ENCODE peak calls at places on chromosomes 5 and 9, in six cellular contexts. E is sigmoid colon, F is right cardiac atrium, L is right atrium auricular region, G is upper lobe of right lung, U is OCI-LY7. S is an unnamed sample.

GRCh38 chr9:129627556-129628492 is 1.9 kb downstream of the NTMT1 start:
- DNase-seq in U (no peak), G (no peak), F (peak; percentile 20), E (no peak), L (no peak), S (no peak)

GRCh38 chr5:26205146-26205545 is 833.2 kb downstream of the CDH9 start:
- DNase-seq in G (no peak), U (no peak), F (no peak), L (no peak), E (no peak), S (no peak)

GRCh38 chr5:145681686-145682085 is 153.5 kb downstream of the PRELID2 start:
- DNase-seq in U (peak; percentile 78), G (no peak), E (no peak), L (peak; percentile 71), F (peak; percentile 48), S (peak; percentile 80)

GRCh38 chr5:17691781-17692180 is 57.5 kb downstream of the TAF11L14 start:
- DNase-seq in U (no peak), L (no peak), G (no peak), E (no peak), F (no peak), S (no peak)

GRCh38 chr9:107397076-107398049 is 92.2 kb downstream of the KLF4 start:
- DNase-seq in L (no peak), F (no peak), E (no peak), G (no peak), U (no peak), S (no peak)

GRCh38 chr9:97808415-97808814 is 44.6 kb upstream of the FOXE1 start:
- DNase-seq in U (no peak), F (no peak), L (no peak), E (no peak), G (no peak), S (no peak)

GRCh38 chr5:122420126-122420525 is 108.1 kb downstream of the SNCAIP start:
- DNase-seq in E (no peak), G (no peak), F (no peak), U (no peak), L (no peak), S (no peak)

GRCh38 chr9:72703574-72703973 is 182.2 kb downstream of the TMC1 start:
- DNase-seq in E (no peak), G (no peak), L (no peak), U (no peak), F (no peak), S (no peak)

GRCh38 chr9:91677354-91677753 is 253.7 kb upstream of the NFIL3 start:
- DNase-seq in F (no peak), E (no peak), L (no peak), G (no peak), U (no peak), S (no peak)

GRCh38 chr5:135993894-135994514 is 34.8 kb upstream of the TGFBI start:
- DNase-seq in L (no peak), G (no peak), U (no peak), E (no peak), F (no peak), S (peak; percentile 17)

GRCh38 chr5:168947212-168947868 is 353.6 kb downstream of the SLIT3 start:
- DNase-seq in L (no peak), G (no peak), U (peak; percentile 38), F (peak; percentile 73), E (no peak), S (peak; percentile 94)

GRCh38 chr9:17330097-17330496 is 195.3 kb downstream of the CNTLN start:
- DNase-seq in U (no peak), G (no peak), L (no peak), F (no peak), E (no peak), S (no peak)

GRCh38 chr9:133247632-133248031 is 27.4 kb downstream of the ABO start:
- DNase-seq in F (no peak), U (no peak), G (no peak), L (no peak), E (no peak), S (no peak)

GRCh38 chr5:156584856-156585255 is 257.9 kb downstream of the SGCD start:
- DNase-seq in E (no peak), L (no peak), F (peak; percentile 37), G (no peak), U (no peak), S (no peak)

GRCh38 chr5:57802131-57802530 is 319.5 kb upstream of the ACTBL2 start:
- DNase-seq in L (no peak), E (no peak), F (no peak), G (no peak), U (no peak), S (no peak)

GRCh38 chr9:113454914-113455761 is 8.4 kb upstream of the RGS3 start:
- DNase-seq in G (no peak), F (peak; percentile 88), U (peak; percentile 21), L (peak; percentile 77), E (peak; percentile 74), S (peak; percentile 77)

GRCh38 chr5:28766565-28767158 is 1728.3 kb upstream of the CDH9 start:
- DNase-seq in F (no peak), E (no peak), G (no peak), L (no peak), U (peak; percentile 40), S (no peak)

GRCh38 chr9:116813029-116813295 is 125.9 kb downstream of the TRIM32 start:
- DNase-seq in L (no peak), G (no peak), U (no peak), F (no peak), E (no peak), S (no peak)

GRCh38 chr9:97501972-97502221 is 431 bp downstream of the TMOD1 start:
- DNase-seq in E (no peak), U (no peak), L (no peak), F (no peak), G (no peak), S (peak; percentile 72)

GRCh38 chr9:103798620-103799019 is 295.5 kb upstream of the SMC2 start:
- DNase-seq in L (no peak), U (no peak), F (no peak), G (no peak), E (no peak), S (no peak)

GRCh38 chr5:55114061-55114460 is 11.6 kb downstream of the GZMA start:
- DNase-seq in L (no peak), G (no peak), E (no peak), F (no peak), U (no peak), S (no peak)

GRCh38 chr5:137708796-137709559 is 26.9 kb downstream of the KLHL3 start:
- DNase-seq in L (no peak), G (no peak), E (peak; percentile 64), F (peak; percentile 47), U (no peak), S (peak; percentile 25)

GRCh38 chr5:54778783-54779182 is 206.6 kb downstream of the ESM1 start:
- DNase-seq in E (no peak), G (no peak), U (no peak), L (no peak), F (no peak), S (no peak)

GRCh38 chr5:38607396-38607795 is 51.0 kb upstream of the LIFR start:
- DNase-seq in F (no peak), E (no peak), G (no peak), L (no peak), U (no peak), S (no peak)

GRCh38 chr9:110820378-110820777 is 151.8 kb downstream of the MUSK start:
- DNase-seq in L (no peak), G (no peak), U (no peak), F (peak; percentile 38), E (no peak), S (no peak)

GRCh38 chr9:129586647-129587046 is 34.3 kb downstream of the C9orf50 start:
- DNase-seq in G (no peak), F (peak; percentile 61), L (no peak), U (no peak), E (no peak), S (no peak)

GRCh38 chr5:126483156-126483555 is 59.9 kb downstream of the GRAMD2B start:
- DNase-seq in U (no peak), E (no peak), F (no peak), G (no peak), L (no peak), S (no peak)

GRCh38 chr9:114177423-114178064 is 22.2 kb downstream of the COL27A1 start:
- DNase-seq in G (no peak), L (no peak), F (no peak), U (no peak), E (no peak), S (no peak)

GRCh38 chr5:171601266-171601881 is 181.9 kb downstream of the FGF18 start:
- DNase-seq in L (no peak), F (no peak), U (no peak), E (no peak), G (no peak), S (peak; percentile 42)

GRCh38 chr5:132388244-132389050 is 18.9 kb downstream of the SLC22A5 start:
- DNase-seq in L (no peak), U (no peak), E (peak; percentile 85), F (peak; percentile 78), G (no peak), S (peak; percentile 36)

GRCh38 chr5:154630410-154630809 is 124.8 kb upstream of the LARP1 start:
- DNase-seq in E (no peak), U (no peak), F (peak; percentile 39), G (no peak), L (no peak), S (no peak)

DNA sequence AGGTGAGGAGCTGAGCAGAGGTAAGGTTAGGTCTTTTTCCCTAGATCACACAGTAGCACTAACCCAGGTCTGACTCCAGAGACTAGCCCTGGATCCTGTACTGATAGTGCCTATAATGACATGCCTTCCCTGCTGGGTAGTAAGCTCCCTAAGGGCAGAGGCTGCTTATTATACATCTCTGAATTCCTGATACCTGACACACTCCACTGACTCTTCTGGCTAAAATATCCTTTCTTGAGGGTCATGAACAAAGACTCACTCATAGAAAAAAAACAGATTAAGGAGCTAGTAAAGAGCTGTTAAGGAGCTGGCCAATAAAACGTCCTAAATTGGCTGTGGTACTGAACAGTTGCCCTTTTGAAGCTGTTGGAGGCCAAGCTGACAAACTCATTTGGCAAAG is 149.0 kb upstream of the ITGA1 start:
- DNase-seq in L (no peak), E (no peak), U (no peak), F (no peak), G (no peak), S (no peak)
- H3K4me1 ChIP-seq in L (no peaks in the 10 kb centered on the region), E (no peaks in the 10 kb centered on the region), U (no peaks in the 10 kb centered on the region), F (no peaks in the 10 kb centered on the region), G (no peaks in the 10 kb centered on the region), S (no peaks in the 10 kb centered on the region)

DNA sequence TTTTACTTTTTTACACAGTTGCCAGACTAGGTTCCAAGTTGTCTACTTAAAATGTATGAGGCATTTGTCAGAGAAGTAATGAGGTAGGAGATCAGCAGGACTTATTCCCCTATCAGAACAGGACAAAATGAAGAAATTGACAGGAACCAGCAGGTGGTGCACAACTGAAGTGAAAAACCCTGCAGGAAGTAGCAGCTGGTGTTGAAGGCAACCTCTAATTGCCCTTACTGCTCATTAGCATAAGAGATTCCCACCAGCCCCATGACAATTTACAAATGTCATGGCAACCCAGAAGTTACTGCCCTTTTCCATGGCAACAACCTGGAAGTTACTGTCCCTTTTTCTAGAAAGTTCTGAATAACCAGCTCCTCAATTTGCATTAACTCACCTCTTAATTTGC is 5.4 kb downstream of the PCDHB15 start:
- DNase-seq in G (no peak), L (no peak), E (no peak), F (no peak), U (peak; percentile 19), S (no peak)
- H3K9me3 ChIP-seq in G (peaks cover 88% of the 10 kb centered on the region), L (peaks cover 38% of the 10 kb centered on the region), E (peaks cover 95% of the 10 kb centered on the region), F (peaks cover 16% of the 10 kb centered on the region), U (peaks cover 13% of the 10 kb centered on the region), S (peaks cover 76% of the 10 kb centered on the region)

GRCh38 chr5:151202381-151203139 is 21.3 kb downstream of the CCDC69 start:
- DNase-seq in F (no peak), L (no peak), U (peak; percentile 48), G (no peak), E (no peak), S (no peak)
- H3K27ac ChIP-seq in F (peak overlapping the region; percentile 6), L (no peak overlapping the region), U (peak overlapping the region; percentile 47), G (no peak overlapping the region), E (peak overlapping the region; percentile 18), S (no peak overlapping the region)

GRCh38 chr5:181149355-181149754 is 2.0 kb downstream of the OR2V2 start:
- DNase-seq in G (no peak), F (no peak), U (no peak), L (no peak), E (no peak), S (no peak)
- H3K4me1 ChIP-seq in G (no peaks in the 10 kb centered on the region), F (no peaks in the 10 kb centered on the region), U (peaks cover 25% of the 10 kb centered on the region), L (no peaks in the 10 kb centered on the region), E (no peaks in the 10 kb centered on the region), S (no peaks in the 10 kb centered on the region)

S was measured in endodermal cell.